ENCODE peak calls at places on chromosome 17, in eight cellular contexts. One of them, this sample, is unnamed.

GRCh38 chr17:22469941-22470340 is 777.6 kb downstream of the KCNJ18 start:
- DNase-seq in ovary: no peak
- DNase-seq in AG04450: no peak
- DNase-seq in cardiac muscle cell: no peak
- DNase-seq in GM13977: no peak
- DNase-seq in WERI-Rb-1: no peak
- DNase-seq in colonic mucosa: no peak
- DNase-seq in stimulated activated CD4-positive, alpha-beta T cell treated with anti-CD3 and anti-CD28 coated beads, Interleukin-2, amount 100 ng/mL, for 48 hours: no peak
- DNase-seq in this sample: no peak

GRCh38 chr17:78343433-78344201 is 16.3 kb downstream of the SOCS3 start:
- DNase-seq in AG04450: no peak
- DNase-seq in colonic mucosa: peak
- DNase-seq in stimulated activated CD4-positive, alpha-beta T cell treated with anti-CD3 and anti-CD28 coated beads, Interleukin-2, amount 100 ng/mL, for 48 hours: no peak
- DNase-seq in WERI-Rb-1: peak
- DNase-seq in GM13977: no peak
- DNase-seq in cardiac muscle cell: no peak
- DNase-seq in ovary: no peak
- DNase-seq in this sample: peak

GRCh38 chr17:2634361-2634960 is 41.0 kb downstream of the PAFAH1B1 start:
- DNase-seq in stimulated activated CD4-positive, alpha-beta T cell treated with anti-CD3 and anti-CD28 coated beads, Interleukin-2, amount 100 ng/mL, for 48 hours: no peak
- DNase-seq in colonic mucosa: peak
- DNase-seq in cardiac muscle cell: no peak
- DNase-seq in WERI-Rb-1: no peak
- DNase-seq in AG04450: no peak
- DNase-seq in GM13977: no peak
- DNase-seq in ovary: no peak
- DNase-seq in this sample: no peak

GRCh38 chr17:27259356-27259755 is 34.6 kb upstream of the WSB1 start:
- DNase-seq in colonic mucosa: no peak
- DNase-seq in cardiac muscle cell: no peak
- DNase-seq in ovary: no peak
- DNase-seq in GM13977: no peak
- DNase-seq in stimulated activated CD4-positive, alpha-beta T cell treated with anti-CD3 and anti-CD28 coated beads, Interleukin-2, amount 100 ng/mL, for 48 hours: no peak
- DNase-seq in AG04450: no peak
- DNase-seq in WERI-Rb-1: no peak
- DNase-seq in this sample: no peak

GRCh38 chr17:76478097-76478496 is 10.7 kb downstream of the AANAT start:
- DNase-seq in AG04450: no peak
- DNase-seq in cardiac muscle cell: no peak
- DNase-seq in WERI-Rb-1: no peak
- DNase-seq in colonic mucosa: no peak
- DNase-seq in ovary: no peak
- DNase-seq in GM13977: no peak
- DNase-seq in stimulated activated CD4-positive, alpha-beta T cell treated with anti-CD3 and anti-CD28 coated beads, Interleukin-2, amount 100 ng/mL, for 48 hours: no peak
- DNase-seq in this sample: no peak

GRCh38 chr17:82134101-82134500 is 36.1 kb upstream of the FASN start:
- DNase-seq in AG04450: no peak
- DNase-seq in cardiac muscle cell: no peak
- DNase-seq in WERI-Rb-1: no peak
- DNase-seq in stimulated activated CD4-positive, alpha-beta T cell treated with anti-CD3 and anti-CD28 coated beads, Interleukin-2, amount 100 ng/mL, for 48 hours: no peak
- DNase-seq in colonic mucosa: no peak
- DNase-seq in ovary: no peak
- DNase-seq in GM13977: no peak
- DNase-seq in this sample: no peak

GRCh38 chr17:44599298-44600175 is 42.3 kb downstream of the FZD2 start:
- DNase-seq in ovary: peak
- DNase-seq in WERI-Rb-1: peak
- DNase-seq in GM13977: no peak
- DNase-seq in cardiac muscle cell: peak
- DNase-seq in colonic mucosa: peak
- DNase-seq in AG04450: peak
- DNase-seq in stimulated activated CD4-positive, alpha-beta T cell treated with anti-CD3 and anti-CD28 coated beads, Interleukin-2, amount 100 ng/mL, for 48 hours: no peak
- DNase-seq in this sample: no peak

GRCh38 chr17:57289130-57289529 is 32.8 kb downstream of the MSI2 start:
- DNase-seq in colonic mucosa: no peak
- DNase-seq in GM13977: no peak
- DNase-seq in cardiac muscle cell: no peak
- DNase-seq in AG04450: no peak
- DNase-seq in stimulated activated CD4-positive, alpha-beta T cell treated with anti-CD3 and anti-CD28 coated beads, Interleukin-2, amount 100 ng/mL, for 48 hours: no peak
- DNase-seq in ovary: no peak
- DNase-seq in WERI-Rb-1: no peak
- DNase-seq in this sample: no peak

GRCh38 chr17:16969931-16970906 is 1.7 kb downstream of the TNFRSF13B start:
- DNase-seq in stimulated activated CD4-positive, alpha-beta T cell treated with anti-CD3 and anti-CD28 coated beads, Interleukin-2, amount 100 ng/mL, for 48 hours: no peak
- DNase-seq in colonic mucosa: no peak
- DNase-seq in cardiac muscle cell: no peak
- DNase-seq in WERI-Rb-1: no peak
- DNase-seq in AG04450: no peak
- DNase-seq in ovary: no peak
- DNase-seq in GM13977: no peak
- DNase-seq in this sample: no peak

GRCh38 chr17:82520041-82520910 is 744 bp downstream of the FOXK2 start:
- DNase-seq in WERI-Rb-1: peak
- DNase-seq in cardiac muscle cell: peak
- DNase-seq in ovary: peak
- DNase-seq in stimulated activated CD4-positive, alpha-beta T cell treated with anti-CD3 and anti-CD28 coated beads, Interleukin-2, amount 100 ng/mL, for 48 hours: peak
- DNase-seq in GM13977: peak
- DNase-seq in colonic mucosa: peak
- DNase-seq in AG04450: no peak
- DNase-seq in this sample: peak

GRCh38 chr17:31654936-31655335 is 204.1 kb downstream of the COPRS start:
- DNase-seq in ovary: no peak
- DNase-seq in GM13977: no peak
- DNase-seq in AG04450: no peak
- DNase-seq in WERI-Rb-1: no peak
- DNase-seq in colonic mucosa: no peak
- DNase-seq in stimulated activated CD4-positive, alpha-beta T cell treated with anti-CD3 and anti-CD28 coated beads, Interleukin-2, amount 100 ng/mL, for 48 hours: no peak
- DNase-seq in cardiac muscle cell: no peak
- DNase-seq in this sample: no peak

GRCh38 chr17:82229686-82230626 is 1.1 kb downstream of the SLC16A3 start:
- DNase-seq in ovary: no peak
- DNase-seq in GM13977: no peak
- DNase-seq in colonic mucosa: peak
- DNase-seq in WERI-Rb-1: no peak
- DNase-seq in stimulated activated CD4-positive, alpha-beta T cell treated with anti-CD3 and anti-CD28 coated beads, Interleukin-2, amount 100 ng/mL, for 48 hours: no peak
- DNase-seq in cardiac muscle cell: peak
- DNase-seq in AG04450: no peak
- DNase-seq in this sample: no peak

GRCh38 chr17:28937044-28937729 is 14.1 kb downstream of the PHF12 start:
- DNase-seq in GM13977: no peak
- DNase-seq in colonic mucosa: peak
- DNase-seq in cardiac muscle cell: no peak
- DNase-seq in stimulated activated CD4-positive, alpha-beta T cell treated with anti-CD3 and anti-CD28 coated beads, Interleukin-2, amount 100 ng/mL, for 48 hours: no peak
- DNase-seq in AG04450: no peak
- DNase-seq in ovary: no peak
- DNase-seq in WERI-Rb-1: no peak
- DNase-seq in this sample: no peak

GRCh38 chr17:64635647-64636305 is 26.3 kb downstream of the SMURF2 start:
- DNase-seq in WERI-Rb-1: no peak
- DNase-seq in stimulated activated CD4-positive, alpha-beta T cell treated with anti-CD3 and anti-CD28 coated beads, Interleukin-2, amount 100 ng/mL, for 48 hours: no peak
- DNase-seq in GM13977: peak
- DNase-seq in ovary: no peak
- DNase-seq in cardiac muscle cell: no peak
- DNase-seq in colonic mucosa: no peak
- DNase-seq in AG04450: peak
- DNase-seq in this sample: no peak

GRCh38 chr17:67440311-67441051 is 63.4 kb downstream of the PITPNC1 start:
- DNase-seq in WERI-Rb-1: no peak
- DNase-seq in colonic mucosa: no peak
- DNase-seq in cardiac muscle cell: no peak
- DNase-seq in ovary: no peak
- DNase-seq in stimulated activated CD4-positive, alpha-beta T cell treated with anti-CD3 and anti-CD28 coated beads, Interleukin-2, amount 100 ng/mL, for 48 hours: no peak
- DNase-seq in AG04450: no peak
- DNase-seq in GM13977: no peak
- DNase-seq in this sample: no peak

GRCh38 chr17:4362141-4362540 is 4.3 kb downstream of the UBE2G1 start:
- DNase-seq in AG04450: no peak
- DNase-seq in stimulated activated CD4-positive, alpha-beta T cell treated with anti-CD3 and anti-CD28 coated beads, Interleukin-2, amount 100 ng/mL, for 48 hours: no peak
- DNase-seq in colonic mucosa: no peak
- DNase-seq in WERI-Rb-1: no peak
- DNase-seq in cardiac muscle cell: no peak
- DNase-seq in GM13977: no peak
- DNase-seq in ovary: no peak
- DNase-seq in this sample: no peak

GRCh38 chr17:78000351-78000750 is 41.8 kb downstream of the TNRC6C start:
- DNase-seq in AG04450: no peak
- DNase-seq in stimulated activated CD4-positive, alpha-beta T cell treated with anti-CD3 and anti-CD28 coated beads, Interleukin-2, amount 100 ng/mL, for 48 hours: no peak
- DNase-seq in GM13977: no peak
- DNase-seq in colonic mucosa: no peak
- DNase-seq in WERI-Rb-1: no peak
- DNase-seq in cardiac muscle cell: no peak
- DNase-seq in ovary: no peak
- DNase-seq in this sample: no peak

GRCh38 chr17:1645207-1646171 is at the start of gene SCARF1:
- DNase-seq in GM13977: no peak
- DNase-seq in WERI-Rb-1: peak
- DNase-seq in stimulated activated CD4-positive, alpha-beta T cell treated with anti-CD3 and anti-CD28 coated beads, Interleukin-2, amount 100 ng/mL, for 48 hours: no peak
- DNase-seq in ovary: no peak
- DNase-seq in cardiac muscle cell: no peak
- DNase-seq in colonic mucosa: no peak
- DNase-seq in AG04450: no peak
- DNase-seq in this sample: no peak

GRCh38 chr17:58367462-58367861 is 15.5 kb upstream of the SUPT4H1 start:
- DNase-seq in WERI-Rb-1: no peak
- DNase-seq in stimulated activated CD4-positive, alpha-beta T cell treated with anti-CD3 and anti-CD28 coated beads, Interleukin-2, amount 100 ng/mL, for 48 hours: no peak
- DNase-seq in colonic mucosa: no peak
- DNase-seq in GM13977: no peak
- DNase-seq in cardiac muscle cell: no peak
- DNase-seq in ovary: no peak
- DNase-seq in AG04450: no peak
- DNase-seq in this sample: no peak

GRCh38 chr17:56756536-56756935 is 77.2 kb downstream of the C17orf67 start:
- DNase-seq in colonic mucosa: no peak
- DNase-seq in WERI-Rb-1: no peak
- DNase-seq in cardiac muscle cell: no peak
- DNase-seq in ovary: no peak
- DNase-seq in stimulated activated CD4-positive, alpha-beta T cell treated with anti-CD3 and anti-CD28 coated beads, Interleukin-2, amount 100 ng/mL, for 48 hours: no peak
- DNase-seq in GM13977: no peak
- DNase-seq in AG04450: peak
- DNase-seq in this sample: no peak

GRCh38 chr17:5915337-5915736 is 154.8 kb upstream of the WSCD1 start:
- DNase-seq in cardiac muscle cell: no peak
- DNase-seq in WERI-Rb-1: no peak
- DNase-seq in stimulated activated CD4-positive, alpha-beta T cell treated with anti-CD3 and anti-CD28 coated beads, Interleukin-2, amount 100 ng/mL, for 48 hours: no peak
- DNase-seq in GM13977: no peak
- DNase-seq in colonic mucosa: no peak
- DNase-seq in AG04450: no peak
- DNase-seq in ovary: no peak
- DNase-seq in this sample: no peak

GRCh38 chr17:77462553-77463497 is 322.1 kb downstream of the SEC14L1 start:
- DNase-seq in AG04450: no peak
- DNase-seq in stimulated activated CD4-positive, alpha-beta T cell treated with anti-CD3 and anti-CD28 coated beads, Interleukin-2, amount 100 ng/mL, for 48 hours: no peak
- DNase-seq in colonic mucosa: no peak
- DNase-seq in ovary: no peak
- DNase-seq in cardiac muscle cell: no peak
- DNase-seq in WERI-Rb-1: no peak
- DNase-seq in GM13977: no peak
- DNase-seq in this sample: no peak

GRCh38 chr17:7825206-7825980 is 8.6 kb upstream of the KDM6B start:
- DNase-seq in ovary: no peak
- DNase-seq in colonic mucosa: no peak
- DNase-seq in cardiac muscle cell: no peak
- DNase-seq in WERI-Rb-1: peak
- DNase-seq in stimulated activated CD4-positive, alpha-beta T cell treated with anti-CD3 and anti-CD28 coated beads, Interleukin-2, amount 100 ng/mL, for 48 hours: no peak
- DNase-seq in GM13977: no peak
- DNase-seq in AG04450: no peak
- DNase-seq in this sample: no peak

GRCh38 chr17:82458885-82459424 is 414 bp downstream of the NARF start:
- DNase-seq in ovary: no peak
- DNase-seq in stimulated activated CD4-positive, alpha-beta T cell treated with anti-CD3 and anti-CD28 coated beads, Interleukin-2, amount 100 ng/mL, for 48 hours: no peak
- DNase-seq in cardiac muscle cell: peak
- DNase-seq in GM13977: peak
- DNase-seq in AG04450: no peak
- DNase-seq in colonic mucosa: peak
- DNase-seq in WERI-Rb-1: no peak
- DNase-seq in this sample: no peak

GRCh38 chr17:74431568-74432483 is at the start of gene GPRC5C:
- DNase-seq in WERI-Rb-1: peak
- DNase-seq in ovary: peak
- DNase-seq in colonic mucosa: peak
- DNase-seq in cardiac muscle cell: peak
- DNase-seq in AG04450: no peak
- DNase-seq in GM13977: peak
- DNase-seq in stimulated activated CD4-positive, alpha-beta T cell treated with anti-CD3 and anti-CD28 coated beads, Interleukin-2, amount 100 ng/mL, for 48 hours: peak
- DNase-seq in this sample: peak

GRCh38 chr17:79789943-79790804 is 6.7 kb downstream of the CBX8 start:
- DNase-seq in colonic mucosa: no peak
- DNase-seq in WERI-Rb-1: peak
- DNase-seq in stimulated activated CD4-positive, alpha-beta T cell treated with anti-CD3 and anti-CD28 coated beads, Interleukin-2, amount 100 ng/mL, for 48 hours: no peak
- DNase-seq in ovary: peak
- DNase-seq in cardiac muscle cell: peak
- DNase-seq in AG04450: no peak
- DNase-seq in GM13977: peak
- DNase-seq in this sample: peak

GRCh38 chr17:79991140-79991923 is 44.3 kb downstream of the TBC1D16 start:
- DNase-seq in cardiac muscle cell: peak
- DNase-seq in colonic mucosa: peak
- DNase-seq in stimulated activated CD4-positive, alpha-beta T cell treated with anti-CD3 and anti-CD28 coated beads, Interleukin-2, amount 100 ng/mL, for 48 hours: peak
- DNase-seq in ovary: peak
- DNase-seq in WERI-Rb-1: peak
- DNase-seq in AG04450: peak
- DNase-seq in GM13977: peak
- DNase-seq in this sample: peak

GRCh38 chr17:82113941-82114340 is 15.9 kb upstream of the FASN start:
- DNase-seq in WERI-Rb-1: no peak
- DNase-seq in GM13977: no peak
- DNase-seq in AG04450: no peak
- DNase-seq in colonic mucosa: no peak
- DNase-seq in cardiac muscle cell: no peak
- DNase-seq in stimulated activated CD4-positive, alpha-beta T cell treated with anti-CD3 and anti-CD28 coated beads, Interleukin-2, amount 100 ng/mL, for 48 hours: no peak
- DNase-seq in ovary: no peak
- DNase-seq in this sample: no peak

GRCh38 chr17:55159251-55159650 is 105.5 kb upstream of the HLF start:
- DNase-seq in AG04450: no peak
- DNase-seq in WERI-Rb-1: no peak
- DNase-seq in stimulated activated CD4-positive, alpha-beta T cell treated with anti-CD3 and anti-CD28 coated beads, Interleukin-2, amount 100 ng/mL, for 48 hours: no peak
- DNase-seq in ovary: no peak
- DNase-seq in colonic mucosa: no peak
- DNase-seq in GM13977: no peak
- DNase-seq in cardiac muscle cell: no peak
- DNase-seq in this sample: no peak

GRCh38 chr17:15929941-15930340 is 15.0 kb upstream of the ADORA2B start:
- DNase-seq in AG04450: no peak
- DNase-seq in ovary: no peak
- DNase-seq in colonic mucosa: no peak
- DNase-seq in cardiac muscle cell: no peak
- DNase-seq in stimulated activated CD4-positive, alpha-beta T cell treated with anti-CD3 and anti-CD28 coated beads, Interleukin-2, amount 100 ng/mL, for 48 hours: no peak
- DNase-seq in WERI-Rb-1: no peak
- DNase-seq in GM13977: no peak
- DNase-seq in this sample: no peak

GRCh38 chr17:32370426-32370825 is 20.5 kb downstream of the ZNF207 start:
- DNase-seq in stimulated activated CD4-positive, alpha-beta T cell treated with anti-CD3 and anti-CD28 coated beads, Interleukin-2, amount 100 ng/mL, for 48 hours: no peak
- DNase-seq in cardiac muscle cell: no peak
- DNase-seq in WERI-Rb-1: no peak
- DNase-seq in AG04450: no peak
- DNase-seq in GM13977: no peak
- DNase-seq in ovary: no peak
- DNase-seq in colonic mucosa: no peak
- DNase-seq in this sample: no peak

GRCh38 chr17:80708497-80708896 is 163.9 kb downstream of the RPTOR start:
- DNase-seq in WERI-Rb-1: no peak
- DNase-seq in stimulated activated CD4-positive, alpha-beta T cell treated with anti-CD3 and anti-CD28 coated beads, Interleukin-2, amount 100 ng/mL, for 48 hours: no peak
- DNase-seq in colonic mucosa: no peak
- DNase-seq in GM13977: no peak
- DNase-seq in AG04450: no peak
- DNase-seq in cardiac muscle cell: no peak
- DNase-seq in ovary: no peak
- DNase-seq in this sample: no peak

GRCh38 chr17:4476512-4477070 is 22.1 kb upstream of the SPNS2 start:
- DNase-seq in GM13977: no peak
- DNase-seq in WERI-Rb-1: no peak
- DNase-seq in colonic mucosa: peak
- DNase-seq in stimulated activated CD4-positive, alpha-beta T cell treated with anti-CD3 and anti-CD28 coated beads, Interleukin-2, amount 100 ng/mL, for 48 hours: no peak
- DNase-seq in ovary: no peak
- DNase-seq in cardiac muscle cell: no peak
- DNase-seq in AG04450: no peak
- DNase-seq in this sample: no peak

GRCh38 chr17:8166731-8167130 is 4.0 kb upstream of the VAMP2 start:
- DNase-seq in WERI-Rb-1: no peak
- DNase-seq in AG04450: no peak
- DNase-seq in stimulated activated CD4-positive, alpha-beta T cell treated with anti-CD3 and anti-CD28 coated beads, Interleukin-2, amount 100 ng/mL, for 48 hours: no peak
- DNase-seq in cardiac muscle cell: no peak
- DNase-seq in ovary: no peak
- DNase-seq in colonic mucosa: no peak
- DNase-seq in GM13977: no peak
- DNase-seq in this sample: no peak

This sample was measured in GM19239.